ENCODE peak calls at places on chromosomes 13 and 19, in nine cellular contexts. K, L, O, H, D, E, T, U and A are unnamed samples.

GRCh38 chr13:92681239-92681638 is 545.4 kb upstream of the GPC6 start:
- DNase-seq in L (no peak), O (no peak), E (no peak), D (no peak), T (no peak), U (no peak), H (no peak), K (no peak), A (no peak)

GRCh38 chr13:110012102-110012739 is 225.8 kb upstream of the IRS2 start:
- DNase-seq in E (peak), L (no peak), D (no peak), U (no peak), O (no peak), T (no peak), H (peak), K (peak), A (no peak)

GRCh38 chr13:109610517-109610916 is 175.9 kb downstream of the IRS2 start:
- DNase-seq in L (peak), T (peak), H (no peak), K (peak), O (peak), U (no peak), D (no peak), E (no peak), A (peak)

GRCh38 chr19:8361921-8362793 is 1.8 kb upstream of the ANGPTL4 start:
- DNase-seq in U (peak), O (peak), K (peak), E (peak), D (peak), L (peak), T (peak), H (peak), A (peak)

GRCh38 chr13:97116754-97117153 is 105.4 kb upstream of the MBNL2 start:
- DNase-seq in D (no peak), O (no peak), E (peak), K (peak), H (peak), T (no peak), U (no peak), L (no peak), A (no peak)

GRCh38 chr19:45506246-45506990 is 861 bp upstream of the VASP start:
- DNase-seq in H (peak), T (peak), O (peak), E (peak), L (peak), K (peak), D (peak), U (peak), A (peak)

GRCh38 chr13:40152145-40152544 is 496.7 kb downstream of the COG6 start:
- DNase-seq in U (no peak), L (peak), O (no peak), K (peak), E (peak), H (peak), D (no peak), T (no peak), A (no peak)

GRCh38 chr13:110546933-110547332 is 14.6 kb downstream of the RAB20 start:
- DNase-seq in D (peak), E (peak), T (peak), O (peak), U (no peak), H (peak), L (peak), K (peak), A (no peak)

GRCh38 chr19:7618366-7618765 is 11.0 kb downstream of the XAB2 start:
- DNase-seq in O (no peak), E (no peak), T (peak), K (no peak), L (no peak), U (no peak), D (no peak), H (no peak), A (no peak)

GRCh38 chr19:36771275-36772231 is 1.1 kb downstream of the ZNF850 start:
- DNase-seq in H (peak), T (peak), D (peak), L (peak), U (no peak), K (peak), O (peak), E (peak), A (no peak)

GRCh38 chr19:12984143-12984627 is 11.1 kb upstream of the NFIX start:
- DNase-seq in T (no peak), D (no peak), O (no peak), K (no peak), U (no peak), E (no peak), L (no peak), H (peak), A (no peak)

GRCh38 chr19:11166281-11167142 is 10.9 kb upstream of the SPC24 start:
- DNase-seq in O (peak), D (no peak), H (no peak), L (no peak), K (no peak), E (no peak), U (no peak), T (no peak), A (no peak)

GRCh38 chr13:66353664-66354063 is 876.5 kb downstream of the PCDH9 start:
- DNase-seq in D (no peak), T (no peak), L (no peak), K (peak), E (no peak), U (peak), O (no peak), H (peak), A (no peak)

GRCh38 chr13:72199640-72200039 is 332.6 kb upstream of the DACH1 start:
- DNase-seq in E (no peak), O (no peak), L (no peak), D (no peak), U (no peak), T (no peak), K (no peak), H (no peak), A (no peak)

GRCh38 chr19:33134571-33135041 is 2.7 kb downstream of the WDR88 start:
- DNase-seq in O (no peak), U (no peak), K (no peak), D (no peak), E (no peak), T (no peak), L (no peak), H (no peak), A (no peak)

GRCh38 chr19:39778763-39779162 is at the start of gene LEUTX:
- DNase-seq in U (no peak), D (no peak), T (no peak), H (no peak), L (no peak), E (no peak), O (no peak), K (no peak), A (no peak)

GRCh38 chr19:54518844-54519243 is 16.2 kb downstream of the LAIR2 start:
- DNase-seq in L (no peak), U (no peak), H (no peak), O (no peak), D (no peak), K (no peak), T (no peak), E (no peak), A (no peak)

GRCh38 chr13:95535243-95535642 is 17.3 kb upstream of the CLDN10 start:
- DNase-seq in L (no peak), E (peak), H (peak), D (no peak), T (no peak), U (no peak), K (peak), O (no peak), A (no peak)

GRCh38 chr19:48203227-48203793 is 32.8 kb downstream of the ZSWIM9 start:
- DNase-seq in U (no peak), H (no peak), D (no peak), L (no peak), O (no peak), T (no peak), E (no peak), K (no peak), A (no peak)

GRCh38 chr19:55117063-55117635 is 288 bp downstream of the PPP1R12C start:
- DNase-seq in D (peak), K (no peak), E (no peak), O (peak), L (no peak), H (no peak), U (no peak), T (no peak), A (peak)

GRCh38 chr13:34752561-34752960 is 189.5 kb upstream of the NBEA start:
- DNase-seq in T (no peak), U (no peak), E (no peak), L (no peak), H (no peak), O (no peak), D (no peak), K (no peak), A (no peak)

GRCh38 chr19:42553292-42554045 is 25.2 kb upstream of the CEACAM1 start:
- DNase-seq in T (no peak), K (peak), H (peak), D (no peak), O (peak), E (peak), L (peak), U (no peak), A (no peak)

GRCh38 chr19:32450217-32450616 is 44.6 kb downstream of the DPY19L3 start:
- DNase-seq in D (no peak), K (peak), U (no peak), O (no peak), T (no peak), E (peak), H (no peak), L (no peak), A (no peak)

GRCh38 chr13:30972888-30973377 is 40.5 kb downstream of the TEX26 start:
- DNase-seq in D (no peak), U (no peak), H (peak), L (no peak), E (peak), T (no peak), O (no peak), K (peak), A (no peak)

GRCh38 chr13:21486322-21486721 is 27.2 kb upstream of the ZDHHC20 start:
- DNase-seq in T (no peak), O (no peak), E (no peak), L (no peak), K (no peak), U (no peak), D (no peak), H (no peak), A (no peak)

GRCh38 chr19:16115309-16116039 is 3.8 kb downstream of the RAB8A start:
- DNase-seq in O (no peak), D (no peak), T (no peak), H (no peak), K (no peak), E (no peak), U (no peak), L (no peak), A (peak)

GRCh38 chr13:80054806-80055205 is 286.1 kb downstream of the SPRY2 start:
- DNase-seq in E (peak), D (no peak), U (no peak), T (no peak), L (no peak), H (peak), K (no peak), O (no peak), A (no peak)

GRCh38 chr19:40512473-40513344 is 45.9 kb downstream of the SPTBN4 start:
- DNase-seq in H (peak), O (no peak), E (peak), D (no peak), K (peak), U (no peak), L (no peak), T (no peak), A (no peak)

GRCh38 chr13:99722931-99723330 is 221.7 kb downstream of the TM9SF2 start:
- DNase-seq in L (no peak), K (no peak), T (no peak), O (no peak), U (no peak), E (no peak), D (no peak), H (no peak), A (no peak)

GRCh38 chr19:4744451-4745170 is 21.0 kb upstream of the DPP9 start:
- DNase-seq in T (no peak), E (peak), K (peak), L (peak), H (peak), U (no peak), O (no peak), D (no peak), A (no peak)

GRCh38 chr19:16078311-16078758 is 2.0 kb downstream of the TPM4 start:
- DNase-seq in K (peak), O (no peak), E (peak), D (peak), U (no peak), L (no peak), T (no peak), H (peak), A (no peak)

GRCh38 chr19:5240011-5240410 is 100.6 kb downstream of the PTPRS start:
- DNase-seq in E (no peak), O (no peak), H (no peak), U (no peak), D (no peak), T (no peak), L (no peak), K (no peak), A (no peak)

GRCh38 chr13:64413529-64413928 is 2816.6 kb downstream of the PCDH9 start:
- DNase-seq in L (no peak), U (no peak), H (no peak), K (no peak), T (no peak), E (no peak), D (no peak), O (no peak), A (no peak)

GRCh38 chr13:28532226-28533048 is 37.5 kb upstream of the FLT1 start:
- DNase-seq in T (peak), U (no peak), D (no peak), H (no peak), K (peak), L (no peak), E (no peak), O (peak), A (no peak)

GRCh38 chr13:47326061-47326460 is 429.2 kb upstream of the HTR2A start:
- DNase-seq in U (no peak), D (no peak), T (no peak), K (no peak), L (no peak), E (peak), H (peak), O (no peak), A (no peak)

GRCh38 chr19:11288349-11288748 is 7.6 kb upstream of the TSPAN16 start:
- DNase-seq in T (no peak), U (no peak), H (no peak), K (peak), D (no peak), O (no peak), E (peak), L (peak), A (no peak)